ENCODE peak calls at places on chromosomes 3 and 15, in four cellular contexts. One of them, this sample, is unnamed.

GRCh38 chr15:51649659-51650521 is 27.3 kb upstream of the DMXL2 start:
- DNase-seq in K562: peak
- DNase-seq in HL-60: peak
- DNase-seq in GM12878: peak
- DNase-seq in this sample: peak

GRCh38 chr15:99603828-99604227 is 38.0 kb downstream of the MEF2A start:
- DNase-seq in K562: no peak
- DNase-seq in HL-60: no peak
- DNase-seq in GM12878: no peak
- DNase-seq in this sample: no peak

GRCh38 chr15:73818308-73818985 is 54.9 kb upstream of the TBC1D21 start:
- DNase-seq in K562: no peak
- DNase-seq in HL-60: no peak
- DNase-seq in GM12878: no peak
- DNase-seq in this sample: no peak

GRCh38 chr15:70962084-70962483 is 69.5 kb downstream of the LRRC49 start:
- DNase-seq in K562: no peak
- DNase-seq in HL-60: no peak
- DNase-seq in GM12878: no peak
- DNase-seq in this sample: no peak

GRCh38 chr3:100730524-100730923 is 21.2 kb downstream of the TFG start:
- DNase-seq in K562: no peak
- DNase-seq in HL-60: no peak
- DNase-seq in GM12878: peak
- DNase-seq in this sample: no peak

GRCh38 chr3:29427266-29428103 is 146.6 kb downstream of the RBMS3 start:
- DNase-seq in K562: no peak
- DNase-seq in HL-60: no peak
- DNase-seq in GM12878: no peak
- DNase-seq in this sample: no peak

GRCh38 chr3:55167586-55168317 is 239.9 kb upstream of the LRTM1 start:
- DNase-seq in K562: no peak
- DNase-seq in HL-60: no peak
- DNase-seq in GM12878: no peak
- DNase-seq in this sample: no peak

GRCh38 chr15:82543155-82543554 is 2.9 kb upstream of the RPS17 start:
- DNase-seq in K562: peak
- DNase-seq in HL-60: peak
- DNase-seq in GM12878: no peak
- DNase-seq in this sample: no peak

GRCh38 chr3:102125197-102125993 is 276.1 kb downstream of the NFKBIZ start:
- DNase-seq in K562: no peak
- DNase-seq in HL-60: no peak
- DNase-seq in GM12878: no peak
- DNase-seq in this sample: no peak

GRCh38 chr3:16768956-16769355 is 115.8 kb upstream of the PLCL2 start:
- DNase-seq in K562: no peak
- DNase-seq in HL-60: no peak
- DNase-seq in GM12878: no peak
- DNase-seq in this sample: no peak

GRCh38 chr15:67149859-67150824 is 84.7 kb downstream of the SMAD3 start:
- DNase-seq in K562: peak
- DNase-seq in HL-60: peak
- DNase-seq in GM12878: peak
- DNase-seq in this sample: no peak

GRCh38 chr15:32824777-32825176 is 107.0 kb downstream of the GREM1 start:
- DNase-seq in K562: no peak
- DNase-seq in HL-60: no peak
- DNase-seq in GM12878: no peak
- DNase-seq in this sample: no peak

GRCh38 chr3:127613406-127613805 is 15.2 kb downstream of the MCM2 start:
- DNase-seq in K562: no peak
- DNase-seq in HL-60: no peak
- DNase-seq in GM12878: no peak
- DNase-seq in this sample: no peak

GRCh38 chr3:115469649-115470048 is 153.7 kb upstream of the GAP43 start:
- DNase-seq in K562: no peak
- DNase-seq in HL-60: no peak
- DNase-seq in GM12878: peak
- DNase-seq in this sample: no peak

GRCh38 chr3:101954946-101955345 is 105.6 kb downstream of the NFKBIZ start:
- DNase-seq in K562: no peak
- DNase-seq in HL-60: no peak
- DNase-seq in GM12878: no peak
- DNase-seq in this sample: no peak

GRCh38 chr3:57951106-57951882 is 56.9 kb upstream of the FLNB start:
- DNase-seq in K562: peak
- DNase-seq in HL-60: peak
- DNase-seq in GM12878: no peak
- DNase-seq in this sample: no peak

GRCh38 chr3:173553635-173554280 is 156.2 kb downstream of the NLGN1 start:
- DNase-seq in K562: no peak
- DNase-seq in HL-60: no peak
- DNase-seq in GM12878: no peak
- DNase-seq in this sample: no peak

GRCh38 chr15:36161108-36161507 is 418.3 kb upstream of the CDIN1 start:
- DNase-seq in K562: no peak
- DNase-seq in HL-60: no peak
- DNase-seq in GM12878: no peak
- DNase-seq in this sample: no peak

GRCh38 chr15:36161781-36162212 is 417.6 kb upstream of the CDIN1 start:
- DNase-seq in K562: no peak
- DNase-seq in HL-60: no peak
- DNase-seq in GM12878: no peak
- DNase-seq in this sample: no peak

GRCh38 chr15:36152961-36153360 is 426.5 kb upstream of the CDIN1 start:
- DNase-seq in K562: no peak
- DNase-seq in HL-60: no peak
- DNase-seq in GM12878: no peak
- DNase-seq in this sample: no peak

GRCh38 chr15:36156855-36157521 is 422.4 kb upstream of the CDIN1 start:
- DNase-seq in K562: no peak
- DNase-seq in HL-60: no peak
- DNase-seq in GM12878: no peak
- DNase-seq in this sample: no peak
- TF ChIP-seq POLR2AphosphoS5 in K562: no peak
- TF ChIP-seq POLR2AphosphoS5 in HL-60: no peak
- TF ChIP-seq POLR2AphosphoS5 in GM12878: no peak
- TF ChIP-seq POLR2AphosphoS5 in this sample: no peak

DNA sequence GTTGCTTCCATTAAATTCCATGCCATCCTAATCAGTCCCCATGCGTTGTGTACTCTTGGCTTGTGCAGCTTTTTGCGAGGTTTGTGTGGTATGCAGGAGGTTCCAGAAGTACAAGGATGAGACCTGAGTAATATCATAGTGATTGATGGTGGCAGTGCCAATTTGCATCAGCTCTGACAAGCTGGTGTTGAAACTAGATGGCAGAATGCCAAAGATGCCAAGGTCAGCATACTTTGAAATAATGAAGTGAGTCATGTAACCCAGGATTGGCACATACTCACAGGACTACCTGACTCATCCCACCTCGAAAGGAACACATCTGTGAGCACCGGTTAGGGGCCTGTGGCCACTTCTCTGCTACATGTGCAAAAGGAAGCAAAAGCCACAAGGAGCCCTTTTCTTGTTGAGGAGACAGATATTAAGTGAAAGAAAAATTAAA is 14.3 kb downstream of the KAT2B start:
- DNase-seq in K562: no peak
- DNase-seq in HL-60: peak
- DNase-seq in GM12878: peak
- DNase-seq in this sample: no peak
- TF ChIP-seq SPI1 in K562: no peak
- TF ChIP-seq SPI1 in HL-60: peak
- TF ChIP-seq SPI1 in GM12878: no peak
- TF ChIP-seq SPI1 in this sample: peak

DNA sequence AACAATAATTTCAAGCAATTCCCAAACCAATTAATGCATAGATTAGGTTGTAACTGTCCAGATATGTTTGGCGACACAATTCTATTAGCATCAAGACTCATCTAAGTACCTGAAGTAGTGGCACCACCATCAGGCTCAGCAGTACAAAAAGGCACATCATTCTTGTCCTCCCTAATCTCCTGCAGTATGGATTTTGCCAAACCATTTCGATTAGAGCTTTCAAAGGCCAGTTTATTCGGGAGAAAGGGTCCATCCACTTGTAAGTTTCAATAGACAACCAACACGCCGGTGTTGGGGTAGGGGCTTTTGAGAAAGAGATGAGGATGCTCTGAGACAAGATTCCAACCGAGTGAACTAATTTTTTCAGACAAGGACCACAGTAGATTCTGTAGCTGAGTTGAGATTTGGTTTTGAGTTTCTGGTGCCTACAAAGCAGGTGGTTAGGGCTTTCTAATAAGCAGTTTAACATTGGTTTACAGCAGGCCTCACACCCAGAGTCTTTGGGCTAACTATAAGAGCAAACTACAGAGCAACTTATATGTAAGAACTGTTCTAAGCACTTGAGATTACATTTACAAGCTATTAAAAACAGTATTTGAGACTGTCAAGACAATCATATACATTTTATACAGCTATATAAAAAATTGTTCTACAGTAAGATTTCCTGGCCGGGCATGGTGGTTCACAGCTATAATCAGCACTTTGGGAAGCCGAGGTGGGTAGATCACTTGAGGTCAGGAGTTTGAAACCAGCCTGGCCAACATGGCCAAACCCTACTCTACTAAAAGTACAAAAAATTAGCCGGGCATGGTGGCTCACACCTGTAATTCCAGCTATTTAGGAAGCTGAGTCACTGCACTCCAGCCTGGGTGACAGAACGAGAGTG is 4.5 kb downstream of the RPL22L1 start:
- DNase-seq in K562: peak
- DNase-seq in HL-60: no peak
- DNase-seq in GM12878: no peak
- DNase-seq in this sample: no peak
- TF ChIP-seq POLR2AphosphoS5 in K562: peak
- TF ChIP-seq POLR2AphosphoS5 in HL-60: peak
- TF ChIP-seq POLR2AphosphoS5 in GM12878: peak
- TF ChIP-seq POLR2AphosphoS5 in this sample: no peak

GRCh38 chr3:48125026-48125704 is 63.1 kb downstream of the CDC25A start:
- DNase-seq in K562: no peak
- DNase-seq in HL-60: no peak
- DNase-seq in GM12878: no peak
- DNase-seq in this sample: no peak

GRCh38 chr3:48129921-48130320 is 58.3 kb downstream of the CDC25A start:
- DNase-seq in K562: no peak
- DNase-seq in HL-60: no peak
- DNase-seq in GM12878: no peak
- DNase-seq in this sample: no peak

GRCh38 chr3:48125886-48126622 is 62.2 kb downstream of the CDC25A start:
- DNase-seq in K562: no peak
- DNase-seq in HL-60: no peak
- DNase-seq in GM12878: no peak
- DNase-seq in this sample: no peak

GRCh38 chr3:48128779-48129178 is 59.4 kb downstream of the CDC25A start:
- DNase-seq in K562: no peak
- DNase-seq in HL-60: no peak
- DNase-seq in GM12878: no peak
- DNase-seq in this sample: no peak

DNA sequence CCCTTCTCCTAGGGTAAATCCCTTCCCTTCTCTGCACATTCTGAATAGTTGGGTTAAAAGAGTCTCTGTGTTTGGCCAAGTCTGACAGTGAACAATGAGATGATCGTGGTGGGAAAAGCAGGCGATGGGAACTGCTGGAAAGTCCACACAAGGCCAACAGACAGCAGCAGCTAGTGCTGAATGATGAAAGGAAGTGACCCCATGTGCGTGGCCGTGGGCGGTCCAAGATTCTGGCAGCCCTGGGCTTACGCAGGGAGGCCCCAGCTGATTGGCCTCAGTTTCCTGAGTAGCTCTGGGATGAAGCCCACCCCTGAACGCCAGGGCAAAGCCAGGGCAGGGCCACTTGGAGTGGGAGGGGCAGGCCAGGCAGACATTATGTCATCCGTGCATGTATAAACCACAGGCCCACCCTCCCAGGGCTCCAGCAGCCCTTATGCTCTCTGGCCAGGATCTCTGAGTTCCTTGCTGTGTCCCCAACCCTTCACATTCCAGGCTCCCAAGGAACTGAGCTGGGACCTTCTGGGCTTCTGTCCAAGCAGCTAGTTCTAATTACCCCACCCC is 57.8 kb downstream of the CDC25A start:
- DNase-seq in K562: no peak
- DNase-seq in HL-60: no peak
- DNase-seq in GM12878: no peak
- DNase-seq in this sample: no peak
- TF ChIP-seq SPI1 in K562: peak
- TF ChIP-seq SPI1 in HL-60: no peak
- TF ChIP-seq SPI1 in GM12878: peak
- TF ChIP-seq SPI1 in this sample: peak

GRCh38 chr3:132352556-132353143 is 35.4 kb downstream of the ACP3 start:
- DNase-seq in K562: peak
- DNase-seq in HL-60: peak
- DNase-seq in GM12878: peak
- DNase-seq in this sample: peak
- TF ChIP-seq POLR2AphosphoS5 in K562: no peak
- TF ChIP-seq POLR2AphosphoS5 in HL-60: no peak
- TF ChIP-seq POLR2AphosphoS5 in GM12878: no peak
- TF ChIP-seq POLR2AphosphoS5 in this sample: no peak

This sample was measured in GM12891.